ENCODE peak calls at places on chromosomes 16 and 17, in seven cellular contexts. G is tibial nerve; D is cardiac muscle cell; U is psoas muscle; Q is breast epithelium; I is right lobe of liver; X is CD8-positive, alpha-beta T cell. A is an unnamed sample.
A peak's percentile ranks its signal among the peaks of the same experiment; 100 is the strongest.

GRCh38 chr16:8928467-8928957 is 35.2 kb downstream of the USP7 start:
- DNase-seq in G (no peak), D (peak; percentile 79), U (no peak), Q (no peak), I (no peak), X (no peak), A (no peak)

GRCh38 chr17:37830151-37830993 is 85.5 kb upstream of the HNF1B start:
- DNase-seq in G (no peak), D (no peak), U (no peak), Q (no peak), I (peak; percentile 1), X (no peak), A (no peak)

GRCh38 chr17:67477687-67478086 is 100.6 kb downstream of the PITPNC1 start:
- DNase-seq in G (no peak), D (no peak), U (no peak), Q (no peak), I (no peak), X (peak; percentile 20), A (peak; percentile 41)

GRCh38 chr17:82271401-82271800 is 2.1 kb downstream of the CSNK1D start:
- DNase-seq in G (no peak), D (no peak), U (no peak), Q (no peak), I (no peak), X (no peak), A (no peak)

GRCh38 chr16:49440156-49441065 is 66.8 kb downstream of the C16orf78 start:
- DNase-seq in G (no peak), D (no peak), U (no peak), Q (no peak), I (no peak), X (no peak), A (no peak)

GRCh38 chr17:46950997-46951621 is 27.9 kb downstream of the RPRML start:
- DNase-seq in G (no peak), D (peak; percentile 8), U (peak; percentile 35), Q (no peak), I (no peak), X (no peak), A (no peak)

GRCh38 chr16:4942481-4942880 is 5.5 kb upstream of the PPL start:
- DNase-seq in G (no peak), D (no peak), U (no peak), Q (no peak), I (no peak), X (no peak), A (no peak)

GRCh38 chr16:83813818-83814653 is 6.3 kb downstream of the HSBP1 start:
- DNase-seq in G (peak; percentile 31), D (peak; percentile 72), U (no peak), Q (no peak), I (peak; percentile 37), X (no peak), A (peak; percentile 24)

GRCh38 chr16:88497561-88498420 is 44.7 kb downstream of the ZFPM1 start:
- DNase-seq in G (no peak), D (peak; percentile 79), U (no peak), Q (no peak), I (no peak), X (no peak), A (no peak)

GRCh38 chr16:1072526-1073261 is at the start of gene SSTR5:
- DNase-seq in G (no peak), D (no peak), U (no peak), Q (no peak), I (no peak), X (no peak), A (no peak)

DNA sequence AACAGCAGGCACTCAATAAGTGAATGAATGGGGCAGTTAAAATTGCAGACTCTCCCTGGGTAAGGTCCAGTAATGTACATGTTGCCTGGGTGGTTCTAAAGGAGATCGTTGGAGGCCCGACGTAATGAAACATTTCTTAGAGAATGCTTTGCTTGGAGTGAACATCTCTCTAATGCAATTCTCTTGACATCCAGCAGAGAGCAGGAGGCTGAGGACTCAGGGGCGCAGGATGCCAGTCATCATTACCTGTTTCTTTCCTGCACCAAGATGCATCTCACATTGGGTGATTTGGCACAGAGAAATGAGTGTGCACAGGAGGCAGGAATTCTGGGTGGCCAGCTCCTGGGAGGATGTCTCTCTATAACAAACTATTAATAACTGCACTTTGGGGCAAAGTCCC is 130.3 kb upstream of the RBBP6 start:
- DNase-seq in G (no peak), D (no peak), U (no peak), Q (no peak), I (no peak), X (no peak), A (peak; percentile 55)
- TF ChIP-seq CTCF in G (no peak), D (no peak), U (no peak), Q (no peak), I (peak; percentile 24), X (no peak), A (no peak)

DNA sequence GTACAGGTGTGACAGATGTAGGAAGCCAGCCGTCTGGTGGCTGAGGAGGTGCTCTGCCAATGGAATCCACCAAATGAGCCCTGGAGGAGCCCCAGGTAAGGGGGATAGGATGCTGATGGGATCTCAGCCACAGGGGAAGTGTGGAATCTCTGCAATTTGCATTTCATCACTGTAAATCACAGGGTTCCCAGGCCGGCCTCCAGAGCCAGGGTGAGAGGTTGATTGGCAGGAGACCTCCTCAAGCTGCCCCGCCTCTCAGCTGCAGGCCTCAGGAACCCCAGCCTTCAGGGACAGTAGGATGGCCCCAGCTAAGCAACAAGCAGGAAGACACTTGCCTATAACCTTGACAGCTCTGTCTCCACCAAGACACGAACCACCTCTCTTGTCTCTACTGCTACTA is 39.4 kb downstream of the RTN4RL1 start:
- DNase-seq in G (no peak), D (no peak), U (no peak), Q (no peak), I (no peak), X (no peak), A (no peak)
- H3K27ac ChIP-seq in G (no peak overlapping the region), D (peak overlapping the region; percentile 73), U (no peak overlapping the region), Q (no peak overlapping the region), I (no peak overlapping the region), X (no peak overlapping the region), A (peak overlapping the region; percentile 93)

GRCh38 chr16:20259549-20259948 is 67.8 kb downstream of the GP2 start:
- DNase-seq in G (no peak), D (no peak), U (no peak), Q (no peak), I (no peak), X (no peak), A (no peak)
- TF ChIP-seq CTCF in G (no peak), D (no peak), U (no peak), Q (no peak), I (no peak), X (no peak), A (no peak)

GRCh38 chr16:76204249-76204648 is 73.0 kb upstream of the CNTNAP4 start:
- DNase-seq in G (no peak), D (no peak), U (no peak), Q (no peak), I (no peak), X (no peak), A (no peak)

GRCh38 chr16:76201385-76201784 is 75.8 kb upstream of the CNTNAP4 start:
- DNase-seq in G (no peak), D (no peak), U (no peak), Q (no peak), I (no peak), X (no peak), A (no peak)

DNA sequence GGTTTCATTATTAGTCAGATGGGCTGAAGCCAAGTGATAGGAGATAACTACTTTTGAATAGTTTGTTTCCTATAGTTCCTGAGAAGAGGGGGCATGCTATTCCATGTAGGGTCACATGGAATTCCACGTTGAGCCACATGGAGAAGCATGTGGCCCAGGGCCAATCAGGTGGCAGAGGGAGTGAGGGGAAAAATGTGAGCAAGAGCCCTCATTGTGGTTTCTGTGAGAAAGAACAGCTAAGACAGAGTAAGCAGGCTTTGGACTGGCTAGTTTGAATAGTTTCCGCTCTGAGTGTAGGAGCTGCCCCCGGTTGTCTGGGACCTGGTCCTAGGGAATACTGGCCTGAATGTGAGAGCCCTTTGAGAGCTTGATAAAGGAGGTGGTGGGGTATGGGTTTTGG is 69.9 kb upstream of the CNTNAP4 start:
- DNase-seq in G (no peak), D (no peak), U (no peak), Q (no peak), I (no peak), X (no peak), A (no peak)
- H3K27ac ChIP-seq in G (no peak overlapping the region), D (no peak overlapping the region), U (no peak overlapping the region), Q (no peak overlapping the region), I (no peak overlapping the region), X (no peak overlapping the region), A (no peak overlapping the region)

GRCh38 chr16:74661064-74661463 is 5.6 kb downstream of the RFWD3 start:
- DNase-seq in G (no peak), D (no peak), U (no peak), Q (no peak), I (no peak), X (no peak), A (no peak)

GRCh38 chr16:74667215-74667765 is 613 bp upstream of the RFWD3 start:
- DNase-seq in G (no peak), D (peak; percentile 34), U (peak; percentile 55), Q (no peak), I (no peak), X (no peak), A (peak; percentile 17)

GRCh38 chr16:74666010-74666421 is 661 bp downstream of the RFWD3 start:
- DNase-seq in G (no peak), D (no peak), U (no peak), Q (no peak), I (no peak), X (no peak), A (no peak)

DNA sequence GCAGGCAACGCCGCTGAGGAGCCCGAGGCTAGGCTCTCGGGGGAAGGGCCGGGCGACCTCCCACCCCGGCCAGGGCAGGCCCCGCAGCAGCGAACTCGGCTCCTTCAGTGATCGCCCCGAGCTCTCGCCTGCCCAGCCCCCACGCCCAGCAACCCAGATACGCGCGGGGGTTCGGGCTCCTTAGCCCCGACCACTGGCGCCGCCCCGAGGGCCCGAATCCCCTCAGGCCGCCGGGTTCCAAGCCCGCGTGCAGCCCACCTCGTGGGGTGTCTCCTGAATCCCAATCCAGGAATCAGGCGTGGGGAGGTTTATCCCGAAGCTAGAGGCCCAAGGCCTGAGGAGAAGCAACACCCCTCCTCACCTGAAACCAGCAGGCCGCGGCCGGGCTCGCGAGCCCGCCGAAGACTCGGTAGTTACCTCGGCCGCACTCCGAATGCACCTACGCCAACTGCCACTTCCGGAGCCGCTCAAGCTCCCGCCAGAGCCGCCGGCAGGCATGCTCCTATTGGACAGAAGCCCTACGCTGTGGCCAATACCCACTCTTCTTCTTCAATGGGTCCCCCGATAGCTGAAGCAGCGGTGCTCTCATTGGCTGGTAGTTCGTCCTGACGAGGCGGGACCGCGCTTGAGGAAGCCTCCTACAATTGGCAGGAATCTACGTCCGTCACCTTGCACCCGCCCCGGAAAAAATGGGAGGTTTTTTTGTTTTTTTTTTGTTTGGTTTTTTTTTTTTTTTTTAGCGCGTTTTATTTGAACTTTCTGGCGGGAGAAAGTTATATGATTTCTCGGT is at the start of gene RFWD3:
- DNase-seq in G (peak; percentile 94), D (peak; percentile 99), U (peak; percentile 98), Q (peak; percentile 98), I (peak; percentile 98), X (peak; percentile 93), A (peak; percentile 100)
- TF ChIP-seq CTCF in G (no peak), D (no peak), U (no peak), Q (no peak), I (no peak), X (no peak), A (no peak)

A was measured in RWPE1.